ENCODE peak calls at places on chromosomes 5 and 9, in five cellular contexts. U, Q, H, M and N are unnamed samples.

GRCh38 chr9:73805111-73805510 is 653.4 kb downstream of the ANXA1 start:
- DNase-seq in U (no peak), Q (no peak), H (no peak), M (no peak), N (no peak)

GRCh38 chr9:134689320-134690181 is 47.9 kb downstream of the COL5A1 start:
- DNase-seq in U (peak; percentile 29), Q (peak; percentile 60), H (peak; percentile 56), M (peak; percentile 76), N (no peak)

GRCh38 chr9:76900884-76901440 is 5.0 kb downstream of the PRUNE2 start:
- DNase-seq in U (no peak), Q (no peak), H (no peak), M (no peak), N (no peak)

GRCh38 chr5:83471405-83472212 is at the start of gene VCAN:
- DNase-seq in U (peak; percentile 53), Q (peak; percentile 47), H (no peak), M (no peak), N (no peak)

GRCh38 chr5:156582193-156582598 is 255.2 kb downstream of the SGCD start:
- DNase-seq in U (no peak), Q (no peak), H (no peak), M (no peak), N (no peak)

GRCh38 chr5:80667384-80667783 is 12.6 kb upstream of the DHFR start:
- DNase-seq in U (no peak), Q (no peak), H (no peak), M (no peak), N (no peak)

GRCh38 chr9:78026416-78026815 is 5.2 kb downstream of the GNAQ start:
- DNase-seq in U (no peak), Q (no peak), H (no peak), M (no peak), N (no peak)

GRCh38 chr9:101923451-101923850 is 185.0 kb upstream of the GRIN3A start:
- DNase-seq in U (no peak), Q (no peak), H (no peak), M (no peak), N (no peak)

GRCh38 chr5:108521841-108522506 is 140.1 kb upstream of the FBXL17 start:
- DNase-seq in U (peak; percentile 52), Q (no peak), H (no peak), M (no peak), N (peak; percentile 57)

GRCh38 chr9:93028448-93029006 is 30.0 kb upstream of the SUSD3 start:
- DNase-seq in U (no peak), Q (peak; percentile 58), H (no peak), M (no peak), N (peak; percentile 59)

GRCh38 chr9:136339173-136339957 is 12.0 kb downstream of the GPSM1 start:
- DNase-seq in U (no peak), Q (peak; percentile 76), H (peak; percentile 85), M (peak; percentile 73), N (no peak)

GRCh38 chr5:112109331-112109993 is 309.6 kb downstream of the EPB41L4A start:
- DNase-seq in U (peak; percentile 12), Q (peak; percentile 87), H (peak; percentile 61), M (no peak), N (no peak)

GRCh38 chr5:178221857-178222256 is 10.7 kb downstream of the PHYKPL start:
- DNase-seq in U (no peak), Q (no peak), H (no peak), M (no peak), N (no peak)

DNA sequence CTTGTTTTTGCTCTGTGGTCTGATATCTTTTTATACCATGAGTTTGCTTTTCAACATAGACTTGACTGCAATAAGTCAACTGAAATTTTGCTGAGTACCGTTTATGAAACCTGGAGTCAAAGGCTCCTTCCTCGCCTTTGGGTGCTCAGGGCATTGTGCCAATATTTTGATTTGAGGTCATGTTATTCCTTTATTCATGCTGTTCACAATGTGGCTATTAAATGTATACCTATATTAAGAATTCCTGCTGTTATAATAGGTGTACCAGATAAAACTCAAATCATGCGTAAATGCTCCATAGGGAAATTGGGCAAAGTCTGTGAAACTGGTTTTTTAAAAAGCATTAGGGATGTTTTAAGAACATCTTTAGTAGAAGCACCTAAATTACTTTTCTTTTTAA is 334.0 kb upstream of the NUDT12 start:
- DNase-seq in U (no peak), Q (no peak), H (no peak), M (no peak), N (no peak)
- TF ChIP-seq POLR2AphosphoS5 in U (no peak), Q (no peak), H (no peak), M (no peak), N (no peak)

GRCh38 chr5:69170969-69171368 is 4.0 kb downstream of the CCNB1 start:
- DNase-seq in U (no peak), Q (no peak), H (no peak), M (no peak), N (no peak)

GRCh38 chr5:69167488-69167845 is 517 bp downstream of the CCNB1 start:
- DNase-seq in U (no peak), Q (no peak), H (no peak), M (no peak), N (no peak)

GRCh38 chr5:69166686-69167487 is at the start of gene CCNB1:
- DNase-seq in U (peak; percentile 96), Q (peak; percentile 98), H (peak; percentile 98), M (peak; percentile 97), N (peak; percentile 95)
- TF ChIP-seq POLR2AphosphoS5 in U (peak; percentile 81), Q (peak; percentile 67), H (peak; percentile 87), M (peak; percentile 42), N (peak; percentile 71)

GRCh38 chr5:179886190-179886589 is 21.5 kb downstream of the TBC1D9B start:
- DNase-seq in U (no peak), Q (no peak), H (no peak), M (no peak), N (no peak)
- TF ChIP-seq POLR2AphosphoS5 in U (no peak), Q (no peak), H (no peak), M (no peak), N (no peak)

GRCh38 chr9:137760426-137760825 is 117.2 kb upstream of the CACNA1B start:
- DNase-seq in U (no peak), Q (no peak), H (no peak), M (no peak), N (no peak)
- TF ChIP-seq POLR2AphosphoS5 in U (no peak), Q (no peak), H (no peak), M (no peak), N (peak; percentile 8)

GRCh38 chr5:135159626-135160025 is 125.6 kb upstream of the PITX1 start:
- DNase-seq in U (no peak), Q (no peak), H (no peak), M (no peak), N (no peak)

GRCh38 chr5:135157421-135158314 is 123.6 kb upstream of the PITX1 start:
- DNase-seq in U (no peak), Q (no peak), H (no peak), M (no peak), N (no peak)

GRCh38 chr5:135160036-135160675 is 126.1 kb upstream of the PITX1 start:
- DNase-seq in U (no peak), Q (no peak), H (no peak), M (no peak), N (no peak)

GRCh38 chr5:135158315-135158697 is 124.3 kb upstream of the PITX1 start:
- DNase-seq in U (no peak), Q (no peak), H (no peak), M (no peak), N (no peak)

DNA sequence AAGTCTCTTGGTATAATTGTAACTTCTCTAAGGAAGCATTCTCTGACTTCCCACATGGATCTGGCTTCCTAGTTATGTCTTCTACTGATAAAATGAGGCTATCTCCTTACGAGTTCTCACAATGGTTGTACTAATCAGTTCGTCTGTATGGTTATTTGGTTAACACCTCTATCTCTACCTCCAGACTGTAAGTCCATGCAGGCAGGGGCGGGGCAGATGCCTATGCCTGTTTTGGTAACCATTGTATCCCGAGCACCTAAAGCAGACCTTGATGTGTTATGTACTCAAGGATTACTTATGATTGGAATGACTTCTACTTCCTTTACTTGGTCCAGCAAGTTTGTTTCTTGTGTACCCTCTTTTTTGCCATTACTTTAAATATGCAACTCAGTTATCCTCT is 125.0 kb upstream of the PITX1 start:
- DNase-seq in U (no peak), Q (no peak), H (no peak), M (no peak), N (no peak)
- TF ChIP-seq POLR2AphosphoS5 in U (no peak), Q (no peak), H (no peak), M (no peak), N (no peak)

GRCh38 chr9:130423272-130423671 is 21.5 kb upstream of the ASS1 start:
- DNase-seq in U (no peak), Q (no peak), H (no peak), M (no peak), N (no peak)
- TF ChIP-seq POLR2AphosphoS5 in U (no peak), Q (no peak), H (no peak), M (no peak), N (no peak)

DNA sequence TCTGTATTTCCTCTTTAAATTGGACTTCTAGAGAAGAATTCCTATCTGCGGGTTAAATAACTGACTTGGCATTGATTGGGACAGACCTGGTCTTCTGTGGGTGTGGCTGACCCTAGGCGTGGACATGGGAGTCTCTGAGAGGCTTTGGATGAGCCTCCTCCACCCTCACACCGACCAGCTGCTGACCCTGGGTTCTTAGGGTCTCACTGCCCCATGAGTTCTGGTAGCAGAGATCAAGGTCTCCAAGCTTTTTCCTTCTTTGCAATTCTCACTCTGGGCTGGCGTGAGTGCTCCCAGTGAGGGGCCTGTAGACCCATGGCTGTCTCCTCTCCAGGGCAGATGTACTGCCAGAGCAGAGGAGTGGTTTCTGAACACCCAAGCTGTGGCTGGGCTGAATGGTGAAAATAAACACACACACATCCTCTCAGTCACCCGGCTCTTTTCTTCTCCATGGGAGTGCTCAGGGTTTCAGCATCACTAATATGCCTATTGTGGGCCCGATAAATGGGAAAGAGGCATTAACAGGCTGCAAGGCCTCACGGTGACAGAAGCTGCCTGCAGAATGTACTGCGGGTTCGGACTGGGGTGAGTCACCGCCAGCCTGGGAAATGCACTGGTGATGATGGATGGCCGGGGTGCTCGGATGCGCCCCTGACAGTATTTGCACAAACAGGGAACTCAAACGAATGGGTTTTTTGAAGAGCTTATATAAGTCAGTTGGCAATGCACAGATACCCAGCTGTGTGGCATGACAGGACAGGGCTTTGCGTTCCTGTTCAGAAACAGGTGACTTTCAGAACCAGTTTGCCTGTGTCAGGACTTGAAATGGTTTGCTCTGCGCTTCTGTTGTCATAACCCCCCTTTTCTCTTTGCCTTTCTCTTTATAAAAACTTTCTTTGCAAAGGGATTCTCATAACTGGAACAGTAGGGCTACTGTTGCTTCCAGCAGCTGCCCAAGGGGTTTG is 41.9 kb upstream of the PITX1 start:
- DNase-seq in U (no peak), Q (no peak), H (no peak), M (peak; percentile 25), N (no peak)
- TF ChIP-seq POLR2AphosphoS5 in U (no peak), Q (no peak), H (peak; percentile 75), M (no peak), N (no peak)

GRCh38 chr9:91163773-91164471 is 197.8 kb downstream of the AUH start:
- DNase-seq in U (no peak), Q (peak; percentile 46), H (no peak), M (no peak), N (no peak)

GRCh38 chr9:91162784-91163440 is 198.8 kb downstream of the AUH start:
- DNase-seq in U (no peak), Q (peak; percentile 84), H (peak; percentile 50), M (no peak), N (peak; percentile 21)

GRCh38 chr9:91163441-91163772 is 198.3 kb downstream of the AUH start:
- DNase-seq in U (no peak), Q (no peak), H (no peak), M (no peak), N (no peak)

GRCh38 chr9:91166796-91167366 is 194.8 kb downstream of the AUH start:
- DNase-seq in U (no peak), Q (no peak), H (peak; percentile 14), M (no peak), N (no peak)

GRCh38 chr9:91164724-91165520 is 196.8 kb downstream of the AUH start:
- DNase-seq in U (peak; percentile 81), Q (peak; percentile 85), H (peak; percentile 79), M (peak; percentile 61), N (no peak)
- TF ChIP-seq POLR2AphosphoS5 in U (no peak), Q (peak; percentile 46), H (peak; percentile 78), M (no peak), N (no peak)